ENCODE peak calls at places on chromosomes 1 and 21, in nine cellular contexts. P, T, B, E, I, O, W, N and S are unnamed samples.

GRCh38 chr1:63724375-63724774 is 49.4 kb upstream of the ROR1 start:
- DNase-seq in P (no peak), T (no peak), B (no peak), E (no peak), I (no peak), O (no peak), W (no peak), N (no peak), S (no peak)

GRCh38 chr1:33821291-33821690 is 42.6 kb upstream of the HMGB4 start:
- DNase-seq in P (no peak), T (no peak), B (no peak), E (no peak), I (no peak), O (no peak), W (no peak), N (no peak), S (no peak)

GRCh38 chr1:108565081-108565480 is 5.2 kb downstream of the EEIG2 start:
- DNase-seq in P (no peak), T (no peak), B (no peak), E (no peak), I (no peak), O (no peak), W (no peak), N (no peak), S (no peak)

GRCh38 chr21:42566524-42567180 is 53.0 kb downstream of the SLC37A1 start:
- DNase-seq in P (no peak), T (peak; percentile 11), B (no peak), E (no peak), I (no peak), O (no peak), W (no peak), N (no peak), S (no peak)

GRCh38 chr1:97101523-97101922 is 379.9 kb downstream of the PTBP2 start:
- DNase-seq in P (no peak), T (no peak), B (no peak), E (no peak), I (no peak), O (no peak), W (no peak), N (no peak), S (no peak)

GRCh38 chr1:17841944-17842343 is 86.8 kb downstream of the ACTL8 start:
- DNase-seq in P (no peak), T (no peak), B (no peak), E (no peak), I (no peak), O (no peak), W (no peak), N (no peak), S (no peak)

GRCh38 chr1:32933742-32934322 is 30.8 kb downstream of the RNF19B start:
- DNase-seq in P (no peak), T (no peak), B (peak; percentile 21), E (no peak), I (no peak), O (no peak), W (no peak), N (peak; percentile 38), S (no peak)

GRCh38 chr1:37497832-37498231 is 16.7 kb downstream of the MEAF6 start:
- DNase-seq in P (peak; percentile 82), T (no peak), B (no peak), E (no peak), I (no peak), O (no peak), W (no peak), N (no peak), S (no peak)

GRCh38 chr1:167182571-167183320 is 37.9 kb upstream of the POU2F1 start:
- DNase-seq in P (no peak), T (no peak), B (no peak), E (no peak), I (no peak), O (no peak), W (no peak), N (no peak), S (no peak)

GRCh38 chr1:42423621-42424200 is 32.1 kb downstream of the ZMYND12 start:
- DNase-seq in P (no peak), T (no peak), B (no peak), E (no peak), I (no peak), O (no peak), W (no peak), N (no peak), S (no peak)

GRCh38 chr1:180160362-180160761 is 5.7 kb downstream of the QSOX1 start:
- DNase-seq in P (no peak), T (no peak), B (no peak), E (no peak), I (no peak), O (no peak), W (no peak), N (no peak), S (no peak)

GRCh38 chr1:93753766-93754763 is 72.4 kb upstream of the BCAR3 start:
- DNase-seq in P (no peak), T (no peak), B (no peak), E (peak; percentile 91), I (no peak), O (peak; percentile 68), W (peak; percentile 88), N (no peak), S (no peak)

GRCh38 chr21:32102426-32102825 is 176.4 kb downstream of the MIS18A start:
- DNase-seq in P (no peak), T (no peak), B (no peak), E (peak; percentile 69), I (no peak), O (no peak), W (no peak), N (no peak), S (no peak)

GRCh38 chr1:89610457-89610991 is 22.4 kb upstream of the LRRC8C start:
- DNase-seq in P (no peak), T (no peak), B (no peak), E (no peak), I (no peak), O (no peak), W (no peak), N (no peak), S (no peak)

GRCh38 chr21:43718872-43719747 is at the start of gene PDXK:
- DNase-seq in P (peak; percentile 90), T (peak; percentile 84), B (peak; percentile 79), E (peak; percentile 64), I (peak; percentile 93), O (no peak), W (peak; percentile 80), N (peak; percentile 84), S (peak; percentile 94)
- TF ChIP-seq CTCF in P (no peak), T (no peak), B (peak; percentile 16), E (no peak), I (peak; percentile 59), O (no peak), W (no peak), N (no peak), S (peak; percentile 26)

GRCh38 chr1:207088731-207089626 is at the start of gene C4BPB:
- DNase-seq in P (peak; percentile 48), T (no peak), B (no peak), E (no peak), I (no peak), O (no peak), W (no peak), N (no peak), S (no peak)
- TF ChIP-seq CTCF in P (no peak), T (no peak), B (no peak), E (no peak), I (no peak), O (no peak), W (no peak), N (no peak), S (no peak)

GRCh38 chr1:9942399-9942938 is 722 bp downstream of the LZIC start:
- DNase-seq in P (no peak), T (no peak), B (peak; percentile 60), E (peak; percentile 72), I (peak; percentile 80), O (no peak), W (peak; percentile 41), N (no peak), S (peak; percentile 66)
- TF ChIP-seq CTCF in P (peak; percentile 26), T (peak; percentile 57), B (peak; percentile 68), E (peak; percentile 65), I (peak; percentile 85), O (peak; percentile 46), W (peak; percentile 54), N (no peak), S (peak; percentile 35)

DNA sequence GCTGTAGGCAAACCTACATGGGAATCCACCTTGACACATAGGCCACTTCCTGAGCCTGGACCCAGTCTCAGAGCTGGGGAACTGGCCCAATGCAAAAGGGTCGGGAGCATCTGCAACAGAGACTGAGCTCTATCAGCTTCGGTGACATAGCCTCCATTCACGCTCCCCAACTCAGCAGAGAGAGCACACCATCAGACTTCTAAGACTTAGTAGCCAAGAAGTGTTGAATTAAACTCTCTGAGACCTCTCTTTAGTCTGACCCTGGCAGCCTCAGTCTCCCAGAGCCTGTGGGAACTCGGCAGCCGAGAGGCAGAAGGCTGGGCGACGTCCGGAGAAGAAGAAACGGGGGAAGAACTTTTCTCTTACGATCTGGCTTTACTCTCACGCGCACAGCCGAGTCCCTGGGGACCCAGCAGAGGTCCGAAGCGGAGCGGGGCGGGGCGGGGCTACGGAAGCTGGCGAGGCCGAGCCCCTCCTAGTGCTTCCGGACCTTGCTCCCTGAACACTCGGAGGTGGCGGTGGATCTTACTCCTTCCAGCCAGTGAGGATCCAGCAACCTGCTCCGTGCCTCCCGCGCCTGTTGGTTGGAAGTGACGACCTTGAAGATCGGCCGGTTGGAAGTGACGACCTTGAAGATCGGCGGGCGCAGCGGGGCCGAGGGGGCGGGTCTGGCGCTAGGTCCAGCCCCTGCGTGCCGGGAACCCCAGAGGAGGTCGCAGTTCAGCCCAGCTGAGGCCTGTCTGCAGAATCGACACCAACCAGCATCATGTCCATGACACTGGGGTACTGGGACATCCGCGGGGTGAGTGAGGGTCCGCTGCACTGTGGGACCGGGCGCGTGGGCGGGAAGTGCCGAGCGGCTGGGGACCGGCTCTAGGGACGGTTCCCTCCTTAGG is at the start of gene GSTM4:
- DNase-seq in P (peak; percentile 88), T (peak; percentile 84), B (peak; percentile 52), E (peak; percentile 71), I (peak; percentile 86), O (no peak), W (peak; percentile 69), N (peak; percentile 88), S (peak; percentile 91)
- TF ChIP-seq CTCF in P (no peak), T (no peak), B (no peak), E (no peak), I (peak; percentile 41), O (peak; percentile 18), W (peak; percentile 8), N (no peak), S (no peak)

DNA sequence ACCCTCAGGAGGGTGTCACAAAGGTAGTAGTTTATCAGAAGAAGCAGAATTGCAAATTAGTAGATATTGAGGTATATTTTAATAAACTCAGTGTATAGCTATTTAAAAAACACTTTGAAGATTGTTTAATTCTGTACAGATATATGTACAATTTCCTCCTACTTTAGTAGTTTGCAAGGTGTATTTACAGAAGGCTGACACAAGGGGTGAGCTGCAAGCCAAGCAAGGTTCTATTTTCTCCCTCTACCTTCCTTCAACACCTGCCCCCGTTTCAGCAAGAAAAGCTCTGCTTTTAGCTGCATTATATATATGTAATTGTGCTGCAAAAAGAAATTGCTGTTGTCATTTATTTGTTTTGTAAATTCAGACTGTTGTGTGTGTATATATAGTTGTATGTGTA is 674.2 kb upstream of the PKN2 start:
- DNase-seq in P (no peak), T (no peak), B (no peak), E (no peak), I (no peak), O (no peak), W (no peak), N (no peak), S (no peak)
- TF ChIP-seq CTCF in P (no peak), T (no peak), B (no peak), E (no peak), I (no peak), O (no peak), W (no peak), N (no peak), S (no peak)